ENCODE peak calls at places on chromosome 2, in seven cellular contexts. J is IMR-90, N is Peyer's patch, I is mammary epithelial cell, C is cardiac fibroblast, U is adrenal gland, O is body of pancreas. Y is an unnamed sample.

GRCh38 chr2:14861201-14861600 is 228.7 kb downstream of the LRATD1 start:
- DNase-seq in J (no peak), U (no peak), O (no peak), N (no peak), C (no peak), I (peak; percentile 11), Y (no peak)

GRCh38 chr2:240390091-240391073 is 45.1 kb upstream of the GPC1 start:
- DNase-seq in O (no peak), C (no peak), N (peak; percentile 45), I (no peak), U (peak; percentile 8), J (no peak), Y (no peak)

GRCh38 chr2:225429718-225430117 is 30.2 kb downstream of the NYAP2 start:
- DNase-seq in J (peak; percentile 0), C (peak; percentile 4), N (no peak), O (peak; percentile 78), I (no peak), U (peak; percentile 37), Y (peak; percentile 38)

GRCh38 chr2:195498176-195498575 is 158.8 kb upstream of the SLC39A10 start:
- DNase-seq in U (peak; percentile 69), I (peak; percentile 26), N (no peak), C (peak; percentile 54), J (peak; percentile 30), O (peak; percentile 64), Y (peak; percentile 36)

GRCh38 chr2:127454595-127455565 is 36.7 kb downstream of the PROC start:
- DNase-seq in N (peak; percentile 90), U (no peak), I (no peak), O (peak; percentile 89), C (no peak), J (no peak), Y (no peak)

GRCh38 chr2:23673830-23674679 is 252.9 kb downstream of the ATAD2B start:
- DNase-seq in O (no peak), U (no peak), C (no peak), I (no peak), J (no peak), N (no peak), Y (no peak)

GRCh38 chr2:118973542-118973951 is 31.6 kb downstream of the MARCO start:
- DNase-seq in J (no peak), I (no peak), C (peak; percentile 52), O (peak; percentile 15), N (no peak), U (no peak), Y (peak; percentile 52)

GRCh38 chr2:235591231-235591730 is 97.4 kb downstream of the AGAP1 start:
- DNase-seq in I (no peak), J (no peak), O (no peak), U (no peak), N (no peak), C (no peak), Y (no peak)

GRCh38 chr2:6917071-6917760 is at the start of gene RNF144A:
- DNase-seq in C (peak; percentile 67), I (peak; percentile 10), J (peak; percentile 12), U (peak; percentile 66), O (peak; percentile 77), N (peak; percentile 82), Y (peak; percentile 16)

GRCh38 chr2:14344355-14344754 is 288.2 kb upstream of the LRATD1 start:
- DNase-seq in N (no peak), U (no peak), O (no peak), I (no peak), J (no peak), C (no peak), Y (no peak)

GRCh38 chr2:224221455-224221913 is 180.4 kb downstream of the FAM124B start:
- DNase-seq in I (peak; percentile 94), N (no peak), C (peak; percentile 95), O (no peak), J (peak; percentile 93), U (no peak), Y (peak; percentile 98)

GRCh38 chr2:23414876-23415275 is 29.9 kb downstream of the KLHL29 start:
- DNase-seq in U (no peak), N (no peak), I (no peak), C (no peak), O (no peak), J (peak; percentile 48), Y (no peak)

GRCh38 chr2:196808281-196808680 is 874 bp downstream of the C2orf66 start:
- DNase-seq in J (no peak), I (no peak), U (no peak), O (no peak), C (peak; percentile 28), N (no peak), Y (peak; percentile 4)

GRCh38 chr2:216665240-216665639 is 30.1 kb downstream of the IGFBP5 start:
- DNase-seq in I (peak; percentile 86), O (peak; percentile 77), N (no peak), J (no peak), U (peak; percentile 52), C (peak; percentile 66), Y (peak; percentile 80)

GRCh38 chr2:75592028-75592427 is 31.3 kb upstream of the EVA1A start:
- DNase-seq in O (peak; percentile 32), C (peak; percentile 11), I (peak; percentile 95), U (peak; percentile 28), N (no peak), J (peak; percentile 76), Y (peak; percentile 42)

GRCh38 chr2:26471278-26471677 is 6.6 kb downstream of the OTOF start:
- DNase-seq in O (no peak), N (no peak), J (no peak), U (no peak), C (no peak), I (no peak), Y (no peak)

GRCh38 chr2:197168705-197169104 is 141.9 kb downstream of the ANKRD44 start:
- DNase-seq in J (peak; percentile 51), U (peak; percentile 65), I (no peak), N (peak; percentile 74), C (peak; percentile 72), O (peak; percentile 78), Y (peak; percentile 47)

GRCh38 chr2:71791501-71792135 is 338.3 kb downstream of the DYSF start:
- DNase-seq in C (no peak), N (no peak), U (no peak), J (no peak), I (no peak), O (no peak), Y (no peak)

GRCh38 chr2:85216051-85216431 is 82.8 kb downstream of the TCF7L1 start:
- DNase-seq in N (no peak), I (no peak), O (no peak), J (no peak), U (no peak), C (no peak), Y (no peak)

GRCh38 chr2:132568679-132569078 is 101.3 kb downstream of the LYPD1 start:
- DNase-seq in N (no peak), C (no peak), J (no peak), U (no peak), I (no peak), O (peak; percentile 42), Y (no peak)

GRCh38 chr2:234665304-234665703 is 168.4 kb upstream of the ARL4C start:
- DNase-seq in N (no peak), I (no peak), O (no peak), J (no peak), C (no peak), U (no peak), Y (no peak)

GRCh38 chr2:127226132-127226519 is 6.0 kb upstream of the CYP27C1 start:
- DNase-seq in J (no peak), U (no peak), N (no peak), O (no peak), C (no peak), I (no peak), Y (no peak)

GRCh38 chr2:109322646-109323045 is 193.6 kb downstream of the SH3RF3 start:
- DNase-seq in C (no peak), U (no peak), N (no peak), J (no peak), O (no peak), I (no peak), Y (no peak)

GRCh38 chr2:178306351-178307073 is 112.2 kb downstream of the OSBPL6 start:
- DNase-seq in U (peak; percentile 51), I (peak; percentile 35), N (peak; percentile 61), J (peak; percentile 58), C (peak; percentile 61), O (peak; percentile 71), Y (peak; percentile 54)

GRCh38 chr2:240369725-240370585 is 65.5 kb upstream of the GPC1 start:
- DNase-seq in C (peak; percentile 86), O (peak; percentile 63), J (peak; percentile 93), N (no peak), U (peak; percentile 84), I (peak; percentile 94), Y (peak; percentile 85)

GRCh38 chr2:113181491-113182051 is 7.8 kb downstream of the PSD4 start:
- DNase-seq in J (no peak), U (peak; percentile 76), C (no peak), I (no peak), O (peak; percentile 82), N (no peak), Y (no peak)

DNA sequence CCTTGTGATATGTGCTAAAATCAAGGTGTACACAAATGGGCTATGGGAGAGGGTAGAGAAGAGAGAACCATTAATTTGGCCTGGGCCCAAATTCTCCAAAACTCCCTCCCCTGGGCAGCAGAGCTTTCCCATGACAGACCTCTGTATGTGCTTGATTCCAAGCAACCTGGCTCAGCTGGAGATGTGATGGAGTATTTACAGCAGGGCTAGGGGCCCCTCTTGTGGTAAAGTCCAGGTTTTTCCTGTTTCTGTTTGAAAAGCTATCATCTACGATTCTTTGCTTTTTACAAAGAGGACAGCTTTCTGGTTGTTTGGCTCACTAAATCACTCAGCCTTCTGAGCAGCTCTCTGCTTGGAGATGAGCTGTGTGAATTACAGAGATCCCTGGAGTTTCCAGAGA is 40.3 kb downstream of the KCNS3 start:
- DNase-seq in C (no peak), N (no peak), J (peak; percentile 13), O (peak; percentile 11), U (no peak), I (no peak), Y (no peak)
- TF ChIP-seq CTCF in C (no peak), N (no peak), J (peak; percentile 16), O (no peak), U (no peak), I (peak; percentile 22), Y (no peak)

GRCh38 chr2:73987109-73987947 is 2.6 kb downstream of the TET3 start:
- DNase-seq in I (peak; percentile 39), O (peak; percentile 72), C (peak; percentile 64), N (peak; percentile 71), J (peak; percentile 62), U (no peak), Y (no peak)
- H3K4me3 ChIP-seq in I (peak overlapping the region; percentile 33), O (no peak overlapping the region), C (no peak overlapping the region), N (peak overlapping the region; percentile 79), J (no peak overlapping the region), U (no peak overlapping the region), Y (no peak overlapping the region)

GRCh38 chr2:63301481-63301880 is 250.9 kb downstream of the OTX1 start:
- DNase-seq in U (no peak), O (no peak), N (no peak), J (no peak), C (no peak), I (no peak), Y (no peak)

DNA sequence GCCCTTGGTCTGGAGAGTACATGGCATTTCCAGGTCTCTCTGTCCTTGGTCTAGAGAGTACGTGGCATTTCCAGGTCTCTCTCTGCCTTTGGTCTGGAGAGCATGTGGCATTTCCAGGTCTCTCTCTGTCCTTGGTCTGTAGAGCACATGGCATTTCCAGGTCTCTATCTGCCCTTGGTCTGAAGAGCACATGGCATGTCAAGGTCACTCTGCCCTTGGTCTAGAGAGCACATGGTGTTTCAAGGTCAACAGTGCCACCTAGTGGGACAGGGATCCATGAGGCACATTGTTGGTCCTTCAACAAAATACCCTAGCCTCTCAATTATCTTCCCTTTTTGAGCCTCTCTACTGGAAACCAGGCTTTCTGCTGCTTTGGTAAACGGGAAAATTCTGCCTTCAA is 250.2 kb downstream of the OTX1 start:
- DNase-seq in U (no peak), N (no peak), O (no peak), I (no peak), C (no peak), J (no peak), Y (no peak)
- TF ChIP-seq CTCF in U (no peak), N (no peak), O (no peak), I (peak; percentile 13), C (no peak), J (no peak), Y (no peak)

GRCh38 chr2:150404147-150404546 is 83.3 kb downstream of the RND3 start:
- DNase-seq in C (no peak), J (no peak), I (no peak), U (peak; percentile 24), N (no peak), O (no peak), Y (no peak)
- H3K4me3 ChIP-seq in C (peak overlapping the region; percentile 28), J (no peak overlapping the region), I (no peak overlapping the region), U (no peak overlapping the region), N (no peak overlapping the region), O (no peak overlapping the region), Y (no peak overlapping the region)

Y was measured in fibroblast of the aortic adventitia.